ENCODE peak calls at places on chromosomes 5 and 9, in five cellular contexts. Q is CD4-positive, alpha-beta T cell; B is left ventricle myocardium inferior; Y is pancreas; L is CD8-positive, alpha-beta T cell. D is an unnamed sample. For H3K27me3, the result is how much of the 10 kb centered on the place peaks cover.

GRCh38 chr9:6384732-6385131 is 28.3 kb upstream of the UHRF2 start:
- DNase-seq in Q (no peak), B (no peak), Y (no peak), L (no peak), D (no peak)

GRCh38 chr9:106772523-106773290 is 90.3 kb upstream of the ZNF462 start:
- DNase-seq in Q (no peak), B (no peak), Y (no peak), L (no peak), D (no peak)

GRCh38 chr5:7392401-7393024 is 3.4 kb upstream of the ADCY2 start:
- DNase-seq in Q (no peak), B (no peak), Y (no peak), L (no peak), D (no peak)

GRCh38 chr5:145484195-145484594 is 350.9 kb downstream of the PRELID2 start:
- DNase-seq in Q (no peak), B (no peak), Y (no peak), L (no peak), D (no peak)

GRCh38 chr5:168471785-168472184 is 14.5 kb upstream of the RARS1 start:
- DNase-seq in Q (no peak), B (no peak), Y (no peak), L (no peak), D (no peak)

GRCh38 chr9:27394154-27394825 is 97.3 kb upstream of the EQTN start:
- DNase-seq in Q (no peak), B (no peak), Y (no peak), L (no peak), D (no peak)

GRCh38 chr5:104793452-104794120 is 1231.0 kb upstream of the NUDT12 start:
- DNase-seq in Q (no peak), B (no peak), Y (no peak), L (no peak), D (no peak)

GRCh38 chr5:61322738-61323429 is 9.2 kb upstream of the ZSWIM6 start:
- DNase-seq in Q (no peak), B (no peak), Y (no peak), L (no peak), D (peak)

GRCh38 chr9:82560036-82560435 is 502.9 kb downstream of the RASEF start:
- DNase-seq in Q (no peak), B (no peak), Y (no peak), L (no peak), D (no peak)

GRCh38 chr5:75885849-75886596 is 168.8 kb upstream of the POC5 start:
- DNase-seq in Q (no peak), B (no peak), Y (no peak), L (no peak), D (no peak)

GRCh38 chr5:138212828-138213160 is 329 bp downstream of the CDC23 start:
- DNase-seq in Q (no peak), B (no peak), Y (no peak), L (no peak), D (no peak)

GRCh38 chr5:126100767-126101166 is 322.4 kb upstream of the GRAMD2B start:
- DNase-seq in Q (no peak), B (no peak), Y (no peak), L (no peak), D (no peak)

GRCh38 chr5:43389679-43390329 is 22.4 kb downstream of the CCL28 start:
- DNase-seq in Q (no peak), B (peak), Y (peak), L (peak), D (peak)

GRCh38 chr5:38445374-38446028 is 110.9 kb downstream of the LIFR start:
- DNase-seq in Q (no peak), B (peak), Y (no peak), L (no peak), D (no peak)

GRCh38 chr5:72141440-72142271 is 34.4 kb downstream of the MAP1B start:
- DNase-seq in Q (no peak), B (no peak), Y (no peak), L (no peak), D (no peak)

GRCh38 chr5:171600736-171601265 is 181.4 kb downstream of the FGF18 start:
- DNase-seq in Q (no peak), B (peak), Y (no peak), L (no peak), D (no peak)

GRCh38 chr5:40784027-40784653 is 14.0 kb downstream of the PRKAA1 start:
- DNase-seq in Q (no peak), B (no peak), Y (no peak), L (no peak), D (no peak)

GRCh38 chr5:32332971-32333370 is 20.2 kb upstream of the MTMR12 start:
- DNase-seq in Q (no peak), B (no peak), Y (no peak), L (no peak), D (no peak)

GRCh38 chr9:129283290-129283691 is 105.2 kb upstream of the IER5L start:
- DNase-seq in Q (no peak), B (no peak), Y (no peak), L (no peak), D (no peak)

GRCh38 chr5:57659889-57660288 is 177.3 kb upstream of the ACTBL2 start:
- DNase-seq in Q (no peak), B (no peak), Y (no peak), L (no peak), D (no peak)

GRCh38 chr5:57494104-57495098 is 11.8 kb upstream of the ACTBL2 start:
- DNase-seq in Q (peak), B (peak), Y (no peak), L (peak), D (peak)

GRCh38 chr5:10324519-10325370 is 17.0 kb upstream of the CMBL start:
- DNase-seq in Q (no peak), B (no peak), Y (no peak), L (no peak), D (no peak)

GRCh38 chr9:76608562-76609254 is 149.7 kb downstream of the GCNT1 start:
- DNase-seq in Q (no peak), B (no peak), Y (no peak), L (no peak), D (no peak)

GRCh38 chr9:93916358-93916757 is 38.8 kb downstream of the BARX1 start:
- DNase-seq in Q (no peak), B (no peak), Y (no peak), L (no peak), D (no peak)

GRCh38 chr5:138757061-138757776 is 4.0 kb downstream of the CTNNA1 start:
- DNase-seq in Q (no peak), B (no peak), Y (no peak), L (no peak), D (no peak)

DNA sequence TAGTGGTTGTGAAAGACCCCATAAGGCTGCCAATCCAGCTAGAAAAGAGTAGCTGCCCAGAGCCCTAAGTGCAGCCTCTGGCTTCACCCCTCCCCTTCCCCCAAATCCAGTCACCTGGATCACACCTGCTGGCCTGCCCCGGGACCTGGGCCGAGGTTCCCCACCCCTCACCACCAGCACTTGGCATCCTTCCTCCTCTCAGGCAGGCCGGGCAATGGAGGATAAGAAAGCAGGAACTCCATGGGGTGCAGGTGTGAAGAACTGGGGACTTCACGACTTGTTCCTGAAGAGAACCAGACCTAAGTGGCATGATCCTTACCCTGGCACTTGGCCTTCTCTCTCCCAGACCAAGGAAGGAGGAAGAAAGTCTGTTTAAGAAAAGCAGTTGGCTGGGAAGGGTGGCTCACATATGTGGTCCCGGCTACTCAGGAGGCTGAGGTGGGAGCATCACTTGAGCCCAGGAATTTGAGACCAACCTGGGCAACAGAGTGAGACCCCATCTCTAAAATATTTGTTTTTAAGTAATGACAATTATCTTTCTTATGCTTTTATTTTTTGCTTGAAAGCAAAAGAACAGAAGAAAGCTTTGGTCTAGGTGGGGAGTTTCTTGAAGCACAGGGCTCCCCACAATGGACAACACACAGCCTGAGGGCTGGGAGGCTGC is 131.1 kb downstream of the PAX5 start:
- DNase-seq in Q (no peak), B (no peak), Y (no peak), L (no peak), D (no peak)
- H3K27me3 ChIP-seq in Q (under half), B (half or more), Y (under half), L (under half), D (under half)

DNA sequence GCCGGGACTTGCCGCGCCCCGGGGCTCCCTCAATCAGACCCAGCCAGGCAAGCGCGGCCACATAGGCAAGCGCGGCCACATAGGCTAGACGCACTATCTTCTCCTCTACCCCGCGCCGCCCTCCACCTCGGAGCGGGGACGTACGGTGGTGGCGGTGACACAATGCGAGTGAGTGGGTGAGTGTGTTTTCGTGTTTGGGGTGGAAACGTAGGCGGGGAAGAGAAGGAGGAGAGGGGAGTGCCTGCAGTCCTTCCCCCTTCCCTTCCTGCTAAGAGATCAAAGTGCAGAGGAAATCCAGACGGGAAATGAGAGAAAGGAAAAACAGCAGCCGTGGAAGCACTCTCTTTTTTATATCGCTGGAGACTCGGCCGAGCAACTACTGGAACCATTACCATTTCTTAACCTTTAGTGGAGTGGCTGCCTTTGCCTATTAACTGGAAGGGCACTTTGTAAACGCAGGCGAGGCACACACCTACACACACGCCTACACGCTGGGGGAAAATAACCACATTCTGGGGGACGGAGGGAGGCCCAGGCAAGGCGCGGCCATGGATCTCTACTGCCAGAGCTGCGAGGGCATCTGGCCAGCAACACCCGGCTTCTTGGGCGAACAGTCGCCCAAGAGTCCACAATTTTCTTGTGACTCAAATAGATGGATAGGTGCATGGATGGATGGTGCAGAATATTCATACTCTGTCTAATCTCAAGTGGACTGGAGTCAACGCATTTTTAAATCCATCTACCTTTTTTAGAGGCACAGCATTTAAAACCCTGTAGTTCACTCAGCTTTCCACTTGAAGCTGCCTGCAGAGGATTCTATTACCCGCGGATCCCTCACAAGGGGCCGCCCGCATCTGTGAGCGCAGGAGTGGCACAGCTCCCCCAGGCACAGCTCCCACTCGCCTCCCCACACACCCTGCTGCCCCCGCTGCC is 2.1 kb downstream of the EDIL3 start:
- DNase-seq in Q (no peak), B (peak), Y (no peak), L (no peak), D (no peak)
- TF ChIP-seq CTCF in Q (no peak), B (no peak), Y (no peak), L (no peak), D (no peak)

GRCh38 chr9:17481565-17481964 is 97.3 kb upstream of the SH3GL2 start:
- DNase-seq in Q (no peak), B (no peak), Y (no peak), L (no peak), D (no peak)
- H3K27me3 ChIP-seq in Q (under half), B (under half), Y (under half), L (under half), D (under half)

GRCh38 chr9:79765466-79765865 is 193.7 kb downstream of the TLE4 start:
- DNase-seq in Q (no peak), B (no peak), Y (no peak), L (no peak), D (no peak)

GRCh38 chr9:79774356-79774755 is 202.6 kb downstream of the TLE4 start:
- DNase-seq in Q (no peak), B (no peak), Y (no peak), L (no peak), D (no peak)

GRCh38 chr9:79766091-79766490 is 194.3 kb downstream of the TLE4 start:
- DNase-seq in Q (no peak), B (no peak), Y (no peak), L (no peak), D (no peak)

GRCh38 chr9:79768199-79768598 is 196.4 kb downstream of the TLE4 start:
- DNase-seq in Q (no peak), B (no peak), Y (no peak), L (no peak), D (no peak)

GRCh38 chr9:79769476-79770275 is 197.9 kb downstream of the TLE4 start:
- DNase-seq in Q (no peak), B (no peak), Y (no peak), L (no peak), D (no peak)
- TF ChIP-seq CTCF in Q (no peak), B (no peak), Y (no peak), L (no peak), D (no peak)

GRCh38 chr9:126622872-126623271 is 9.1 kb downstream of the LMX1B start:
- DNase-seq in Q (no peak), B (no peak), Y (no peak), L (no peak), D (no peak)
- H3K27me3 ChIP-seq in Q (half or more), B (half or more), Y (under half), L (under half), D (under half)

DNA sequence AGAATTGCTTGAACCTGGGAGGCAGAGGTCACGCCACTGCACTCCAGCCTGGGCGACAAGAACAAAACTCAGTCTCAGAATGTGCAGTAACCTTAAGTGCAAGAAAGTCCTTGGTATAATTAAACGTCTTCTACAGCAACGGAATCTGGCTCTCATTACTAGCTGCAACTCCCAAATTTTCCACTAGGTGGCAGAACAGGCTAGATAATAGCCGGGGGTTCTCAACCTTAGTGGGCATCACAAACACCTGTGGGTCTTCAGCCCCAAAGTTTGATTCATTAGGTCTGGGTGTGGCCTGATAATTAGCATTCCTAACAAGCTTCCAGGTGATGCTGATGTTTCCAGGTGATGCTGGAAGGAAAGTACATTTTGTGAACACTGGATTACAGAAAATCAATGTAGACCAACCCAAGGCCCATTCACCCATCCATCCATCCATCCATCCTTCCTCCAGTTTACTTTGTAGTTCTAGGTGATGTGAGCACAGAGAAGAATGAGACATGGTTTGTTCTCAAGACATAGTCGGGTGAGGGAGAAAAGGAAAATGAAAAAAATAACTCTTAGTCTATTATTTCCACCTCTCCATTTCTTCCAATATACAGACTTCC is 37.3 kb downstream of the FBXW2 start:
- DNase-seq in Q (peak), B (no peak), Y (peak), L (peak), D (peak)
- TF ChIP-seq CTCF in Q (peak), B (peak), Y (peak), L (peak), D (peak)

DNA sequence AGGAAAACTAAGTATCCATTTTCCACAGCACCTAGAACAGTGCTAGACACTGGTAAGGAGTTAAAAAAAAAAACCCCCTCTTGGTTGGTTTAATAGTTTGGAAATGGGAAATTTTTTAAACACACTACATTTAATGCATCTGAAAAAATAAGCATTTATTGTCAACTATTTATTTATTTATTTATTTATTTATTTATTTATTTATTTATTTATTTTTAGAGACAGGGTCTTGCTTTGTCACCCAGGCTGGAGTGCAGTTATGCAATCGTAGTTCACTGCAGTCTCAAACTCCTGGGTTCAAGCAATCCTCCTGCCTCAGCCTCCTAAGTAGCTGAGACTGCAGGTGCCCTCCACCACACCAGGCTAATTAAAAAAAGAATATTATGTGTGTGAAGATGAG is 51.6 kb downstream of the SNCAIP start:
- DNase-seq in Q (no peak), B (no peak), Y (no peak), L (no peak), D (no peak)
- H3K27me3 ChIP-seq in Q (under half), B (under half), Y (under half), L (under half), D (under half)

GRCh38 chr5:160064441-160064840 is 54.8 kb downstream of the PWWP2A start:
- DNase-seq in Q (no peak), B (peak), Y (peak), L (no peak), D (no peak)

GRCh38 chr5:160061770-160062169 is 52.8 kb downstream of the TTC1 start:
- DNase-seq in Q (no peak), B (no peak), Y (no peak), L (no peak), D (no peak)

DNA sequence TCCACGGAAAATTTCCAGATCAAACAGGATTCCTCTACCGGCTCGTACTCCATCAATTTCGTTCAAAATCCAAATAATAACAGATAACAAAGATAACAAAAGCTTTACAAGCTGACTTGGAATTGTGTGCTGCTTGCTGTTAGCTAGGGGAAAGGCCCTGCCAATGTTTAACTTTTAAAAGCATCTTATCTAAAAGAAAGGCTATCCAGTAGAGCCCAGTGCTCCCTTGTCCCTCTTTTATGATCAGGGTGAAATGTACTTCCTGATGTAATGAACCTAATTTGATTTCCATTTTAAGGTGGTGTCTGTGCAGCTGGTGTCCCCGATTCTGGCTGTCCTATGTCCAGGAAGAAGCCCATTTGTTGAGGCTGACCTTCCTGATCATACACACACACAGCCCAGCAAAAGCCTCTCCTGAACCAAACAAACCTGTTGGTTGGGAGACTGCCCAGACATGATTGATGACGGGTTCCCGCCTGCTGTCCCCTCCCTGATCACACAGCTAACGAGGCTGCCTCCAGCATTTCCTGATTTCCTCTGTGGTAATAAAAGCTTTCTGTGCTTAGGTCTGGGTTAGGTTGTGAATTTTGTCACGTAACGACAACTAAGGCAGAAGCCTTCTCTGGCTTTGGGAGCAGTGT is 54.2 kb downstream of the PWWP2A start:
- DNase-seq in Q (no peak), B (no peak), Y (peak), L (no peak), D (no peak)
- TF ChIP-seq CTCF in Q (no peak), B (no peak), Y (no peak), L (no peak), D (no peak)

DNA sequence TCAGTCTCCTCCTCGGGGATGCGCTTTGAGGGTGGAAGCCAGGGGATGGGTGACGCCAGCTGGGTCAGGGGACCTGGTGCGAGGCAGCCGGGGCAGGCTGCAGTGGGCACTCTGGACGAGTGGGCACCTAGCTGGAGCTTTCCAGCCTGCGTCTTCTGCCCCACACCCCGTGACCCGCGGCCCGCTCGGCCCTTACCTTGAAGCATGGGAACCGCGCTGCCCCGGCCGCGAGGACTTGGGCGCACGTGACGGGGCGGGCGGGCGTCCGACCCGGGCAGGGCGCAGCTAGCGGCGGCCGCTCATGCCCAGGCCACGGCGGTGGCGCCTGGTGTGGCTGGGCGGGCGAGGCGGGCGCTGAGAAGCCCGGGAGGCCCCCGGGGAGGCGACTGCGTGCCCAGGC is 308 bp downstream of the FAM163B start:
- DNase-seq in Q (no peak), B (no peak), Y (no peak), L (no peak), D (no peak)
- H3K27me3 ChIP-seq in Q (under half), B (half or more), Y (under half), L (under half), D (under half)

D was measured in lung.